ENCODE peak calls at places on chromosomes 13 and 19, in ten cellular contexts. F, V, Z, H, E, C, L, M, U and S are unnamed samples.

GRCh38 chr13:99991013-99991805 is 9.6 kb downstream of the ZIC2 start:
- DNase-seq in L (no peak), U (no peak), Z (peak; percentile 26), M (no peak), C (no peak), E (no peak), H (no peak), V (no peak), F (no peak), S (no peak)

GRCh38 chr13:31767175-31767900 is 28.0 kb downstream of the RXFP2 start:
- DNase-seq in Z (no peak), C (no peak), L (no peak), U (no peak), M (no peak), F (peak; percentile 17), H (no peak), E (no peak), V (no peak), S (no peak)

GRCh38 chr13:37385248-37385647 is 213.3 kb downstream of the POSTN start:
- DNase-seq in H (no peak), U (no peak), F (no peak), E (no peak), C (no peak), M (no peak), V (no peak), Z (no peak), L (no peak), S (no peak)

GRCh38 chr13:27583645-27584044 is 36.7 kb downstream of the LNX2 start:
- DNase-seq in U (no peak), H (no peak), M (no peak), V (no peak), L (no peak), C (no peak), F (no peak), E (no peak), Z (no peak), S (no peak)

GRCh38 chr13:50543767-50544166 is 299.7 kb downstream of the DLEU7 start:
- DNase-seq in L (peak; percentile 22), Z (no peak), V (no peak), E (no peak), C (no peak), M (peak; percentile 55), F (no peak), U (no peak), H (no peak), S (no peak)

GRCh38 chr19:13959141-13959961 is 7.0 kb downstream of the DCAF15 start:
- DNase-seq in M (peak; percentile 3), V (no peak), Z (no peak), H (no peak), U (no peak), E (no peak), L (no peak), F (no peak), C (peak; percentile 40), S (no peak)

GRCh38 chr13:36030670-36031331 is 100.4 kb downstream of the DCLK1 start:
- DNase-seq in V (no peak), Z (peak; percentile 20), C (no peak), E (no peak), L (no peak), M (peak; percentile 15), H (no peak), U (no peak), F (no peak), S (no peak)

GRCh38 chr13:109412232-109412935 is 374.0 kb downstream of the IRS2 start:
- DNase-seq in C (no peak), M (peak; percentile 73), Z (peak; percentile 76), E (no peak), U (peak; percentile 67), H (peak; percentile 57), F (no peak), L (peak; percentile 23), V (peak; percentile 89), S (peak; percentile 55)

GRCh38 chr19:50568321-50569022 is at the start of gene LRRC4B:
- DNase-seq in M (peak; percentile 60), C (no peak), L (no peak), F (no peak), Z (peak; percentile 93), U (no peak), E (no peak), V (no peak), H (no peak), S (no peak)

GRCh38 chr19:50569023-50569697 is 925 bp upstream of the LRRC4B start:
- DNase-seq in U (no peak), L (no peak), V (no peak), E (no peak), C (no peak), F (no peak), Z (no peak), M (no peak), H (no peak), S (no peak)

GRCh38 chr19:50567882-50568281 is 353 bp downstream of the LRRC4B start:
- DNase-seq in E (no peak), C (no peak), L (no peak), F (no peak), U (no peak), H (no peak), V (no peak), M (no peak), Z (peak; percentile 78), S (no peak)

GRCh38 chr19:50565984-50566903 is 2.0 kb downstream of the LRRC4B start:
- DNase-seq in M (peak; percentile 45), E (no peak), Z (no peak), C (no peak), L (no peak), U (no peak), V (no peak), F (no peak), H (no peak), S (no peak)

GRCh38 chr19:50567052-50567841 is 988 bp downstream of the LRRC4B start:
- DNase-seq in V (no peak), L (no peak), C (no peak), E (no peak), H (no peak), M (no peak), U (no peak), F (no peak), Z (peak; percentile 89), S (no peak)
- H3K4me3 ChIP-seq in V (peak overlapping the region; percentile 38), L (no peak overlapping the region), C (no peak overlapping the region), E (no peak overlapping the region), H (no peak overlapping the region), M (no peak overlapping the region), U (peak overlapping the region; percentile 29), F (no peak overlapping the region), Z (peak overlapping the region; percentile 52), S (peak overlapping the region; percentile 58)

GRCh38 chr19:4712771-4713170 is 10.9 kb downstream of the DPP9 start:
- DNase-seq in M (no peak), L (peak; percentile 56), H (no peak), E (no peak), C (peak; percentile 24), V (no peak), Z (peak; percentile 18), F (no peak), U (no peak), S (peak; percentile 14)

GRCh38 chr19:4709440-4710280 is 14.0 kb downstream of the DPP9 start:
- DNase-seq in E (no peak), U (no peak), H (no peak), M (no peak), Z (no peak), L (peak; percentile 71), F (no peak), V (no peak), C (peak; percentile 65), S (no peak)

GRCh38 chr19:4713384-4713951 is 10.2 kb downstream of the DPP9 start:
- DNase-seq in V (no peak), M (peak; percentile 42), L (peak; percentile 95), F (peak; percentile 70), E (no peak), U (peak; percentile 90), C (peak; percentile 37), H (peak; percentile 77), Z (peak; percentile 43), S (peak; percentile 85)

GRCh38 chr19:4710281-4710600 is 13.4 kb downstream of the DPP9 start:
- DNase-seq in V (no peak), F (no peak), C (no peak), L (no peak), Z (no peak), H (no peak), E (no peak), M (no peak), U (no peak), S (no peak)

DNA sequence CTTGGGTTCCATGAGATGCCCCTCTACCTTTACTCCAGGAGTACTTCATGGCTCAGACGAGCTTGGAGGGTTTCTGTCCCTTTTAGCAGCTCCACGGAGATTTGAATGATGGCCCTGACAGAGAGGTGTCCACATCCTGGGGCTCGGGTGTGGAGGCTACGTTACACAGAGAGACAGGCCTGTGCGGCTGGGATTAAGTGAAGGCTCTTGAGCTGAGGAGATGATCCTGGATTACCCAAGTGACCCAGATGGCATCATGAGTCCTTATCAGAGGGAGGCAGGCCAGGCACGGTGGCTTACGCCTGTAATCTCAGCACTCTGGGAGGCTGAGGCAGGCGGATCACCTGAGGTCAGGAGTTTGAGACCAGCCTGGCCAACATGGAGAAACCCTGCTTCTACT is 12.4 kb downstream of the DPP9 start:
- DNase-seq in V (no peak), H (no peak), L (no peak), C (no peak), E (no peak), U (no peak), F (no peak), Z (no peak), M (no peak), S (no peak)
- TF ChIP-seq CTCF in V (no peak), H (no peak), L (no peak), C (no peak), E (no peak), U (no peak), F (no peak), Z (no peak), M (no peak), S (no peak)

GRCh38 chr19:23785982-23786381 is 27.3 kb upstream of the ZNF681 start:
- DNase-seq in M (no peak), H (no peak), U (no peak), V (no peak), C (no peak), F (no peak), Z (no peak), L (no peak), E (no peak), S (no peak)

GRCh38 chr19:23790641-23791488 is 32.2 kb upstream of the ZNF681 start:
- DNase-seq in F (no peak), E (no peak), C (no peak), M (no peak), L (no peak), V (no peak), U (no peak), Z (no peak), H (no peak), S (no peak)

GRCh38 chr19:23787106-23787505 is 28.4 kb upstream of the ZNF681 start:
- DNase-seq in V (no peak), C (no peak), F (no peak), L (no peak), U (no peak), Z (no peak), H (no peak), E (no peak), M (no peak), S (no peak)

GRCh38 chr19:23789246-23789645 is 30.6 kb upstream of the ZNF681 start:
- DNase-seq in E (no peak), F (no peak), H (no peak), C (no peak), Z (no peak), L (no peak), V (no peak), M (no peak), U (no peak), S (no peak)

DNA sequence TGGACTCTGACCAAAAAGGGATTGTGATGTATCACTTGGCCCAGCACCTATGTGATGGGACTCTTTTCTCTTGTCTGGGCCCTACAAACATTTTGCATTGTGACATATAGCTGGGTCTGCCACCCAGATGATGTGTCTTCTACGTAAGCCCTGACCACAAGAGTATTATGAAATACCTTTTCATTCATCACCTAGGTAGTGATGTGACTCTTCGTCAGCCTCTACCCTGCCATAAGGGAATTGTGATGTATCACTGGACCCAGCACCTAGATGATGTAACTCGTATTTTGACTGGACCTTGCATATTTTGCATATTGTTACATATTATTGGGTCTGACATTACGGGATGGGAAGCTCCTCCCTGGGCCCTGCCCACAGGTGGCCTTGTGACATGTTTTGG is 29.7 kb upstream of the ZNF681 start:
- DNase-seq in C (no peak), M (no peak), F (no peak), Z (no peak), V (no peak), E (no peak), L (no peak), U (no peak), H (no peak), S (no peak)
- H3K9me3 ChIP-seq in C (no peaks in the 10 kb centered on the region), M (no peaks in the 10 kb centered on the region), F (no peaks in the 10 kb centered on the region), Z (no peaks in the 10 kb centered on the region), V (no peaks in the 10 kb centered on the region), E (no peaks in the 10 kb centered on the region), L (no peaks in the 10 kb centered on the region), U (no peaks in the 10 kb centered on the region), H (no peaks in the 10 kb centered on the region), S (no peaks in the 10 kb centered on the region)

GRCh38 chr19:38437917-38438316 is 4.4 kb downstream of the RYR1 start:
- DNase-seq in F (no peak), Z (no peak), H (no peak), V (no peak), M (no peak), E (no peak), C (no peak), U (no peak), L (no peak), S (no peak)

GRCh38 chr19:38433268-38433733 is at the start of gene RYR1:
- DNase-seq in H (peak; percentile 63), V (peak; percentile 73), L (peak; percentile 86), F (peak; percentile 36), Z (peak; percentile 90), U (peak; percentile 87), M (peak; percentile 50), E (no peak), C (no peak), S (peak; percentile 67)

GRCh38 chr19:38437295-38437694 is 3.8 kb downstream of the RYR1 start:
- DNase-seq in L (no peak), Z (no peak), U (no peak), F (no peak), M (no peak), C (no peak), H (no peak), E (no peak), V (no peak), S (no peak)

GRCh38 chr19:38430931-38431330 is 2.6 kb upstream of the RYR1 start:
- DNase-seq in Z (no peak), F (no peak), L (no peak), M (no peak), H (no peak), C (no peak), E (no peak), U (no peak), V (no peak), S (no peak)

GRCh38 chr19:38434549-38435051 is 1.1 kb downstream of the RYR1 start:
- DNase-seq in V (no peak), M (peak; percentile 25), C (no peak), E (no peak), L (peak; percentile 85), U (peak; percentile 75), F (peak; percentile 22), H (peak; percentile 39), Z (no peak), S (peak; percentile 48)
- H3K4me3 ChIP-seq in V (no peak overlapping the region), M (no peak overlapping the region), C (no peak overlapping the region), E (peak overlapping the region; percentile 45), L (peak overlapping the region; percentile 90), U (no peak overlapping the region), F (no peak overlapping the region), H (no peak overlapping the region), Z (no peak overlapping the region), S (peak overlapping the region; percentile 36)